ENCODE peak calls at places on chromosomes 6 and 20, in four cellular contexts. B is epithelial cell of esophagus; E is activated T-helper 1 cell treated with Interleukin-2 at 50 U/mL for 16 hours; P is activated CD8-positive, alpha-beta T cell treated with anti-CD3 and anti-CD28 coated beads for 36 hours. R is an unnamed sample.

GRCh38 chr20:420169-420620 is 12.1 kb downstream of the RBCK1 start:
- DNase-seq in E (no peak), P (no peak), B (no peak), R (no peak)

GRCh38 chr6:82260890-82261732 is 13.6 kb upstream of the IBTK start:
- DNase-seq in P (no peak), E (no peak), B (no peak), R (no peak)

GRCh38 chr6:87700729-87701675 is 1.0 kb downstream of the AKIRIN2 start:
- DNase-seq in B (peak), P (peak), E (peak), R (peak)

GRCh38 chr20:51385941-51386530 is 156.5 kb downstream of the NFATC2 start:
- DNase-seq in E (no peak), P (peak), B (peak), R (no peak)

GRCh38 chr6:41561386-41561785 is 15.2 kb downstream of the FOXP4 start:
- DNase-seq in B (no peak), P (no peak), E (no peak), R (no peak)

GRCh38 chr6:44620922-44621321 is 233.4 kb downstream of the CDC5L start:
- DNase-seq in E (no peak), P (no peak), B (no peak), R (no peak)

GRCh38 chr6:105087571-105088211 is 92.1 kb downstream of the POPDC3 start:
- DNase-seq in P (peak), B (peak), E (no peak), R (no peak)

GRCh38 chr6:121780325-121781313 is 345.2 kb downstream of the GJA1 start:
- DNase-seq in P (no peak), B (peak), E (no peak), R (peak)

GRCh38 chr6:104003803-104004516 is 855.8 kb downstream of the HACE1 start:
- DNase-seq in B (no peak), E (no peak), P (no peak), R (no peak)

GRCh38 chr20:49750611-49751396 is 37.1 kb upstream of the B4GALT5 start:
- DNase-seq in E (no peak), P (peak), B (no peak), R (no peak)